ENCODE peak calls at places on chromosome 17, in nine cellular contexts. One of them, this sample, is unnamed.

GRCh38 chr17:65173284-65173793 is 36.2 kb downstream of the RGS9 start:
- DNase-seq in HepG2: no peak
- DNase-seq in HCT116: no peak
- DNase-seq in K562: peak; percentile 88
- DNase-seq in A549: peak; percentile 75
- DNase-seq in SK-N-SH: peak; percentile 71
- DNase-seq in GM23338: peak; percentile 24
- DNase-seq in GM12878: no peak
- DNase-seq in Panc1: no peak
- DNase-seq in this sample: peak; percentile 48

GRCh38 chr17:32007463-32008298 is 498 bp downstream of the LRRC37B start:
- DNase-seq in HepG2: no peak
- DNase-seq in HCT116: no peak
- DNase-seq in K562: peak; percentile 58
- DNase-seq in A549: peak; percentile 48
- DNase-seq in SK-N-SH: peak; percentile 73
- DNase-seq in GM23338: peak; percentile 66
- DNase-seq in GM12878: no peak
- DNase-seq in Panc1: no peak
- DNase-seq in this sample: peak; percentile 39

GRCh38 chr17:60391419-60392041 is 403 bp downstream of the USP32 start:
- DNase-seq in HepG2: no peak
- DNase-seq in HCT116: no peak
- DNase-seq in K562: no peak
- DNase-seq in A549: no peak
- DNase-seq in SK-N-SH: no peak
- DNase-seq in GM23338: peak; percentile 78
- DNase-seq in GM12878: no peak
- DNase-seq in Panc1: no peak
- DNase-seq in this sample: no peak

GRCh38 chr17:13575922-13576419 is 25.8 kb downstream of the HS3ST3A1 start:
- DNase-seq in HepG2: no peak
- DNase-seq in HCT116: no peak
- DNase-seq in K562: no peak
- DNase-seq in A549: no peak
- DNase-seq in SK-N-SH: no peak
- DNase-seq in GM23338: peak; percentile 89
- DNase-seq in GM12878: no peak
- DNase-seq in Panc1: no peak
- DNase-seq in this sample: no peak

GRCh38 chr17:40098846-40099626 is 1.4 kb downstream of the NR1D1 start:
- DNase-seq in HepG2: peak; percentile 99
- DNase-seq in HCT116: peak; percentile 99
- DNase-seq in K562: peak; percentile 97
- DNase-seq in A549: peak; percentile 99
- DNase-seq in SK-N-SH: peak; percentile 97
- DNase-seq in GM23338: peak; percentile 99
- DNase-seq in GM12878: peak; percentile 97
- DNase-seq in Panc1: peak; percentile 97
- DNase-seq in this sample: peak; percentile 99

GRCh38 chr17:70855401-70856054 is 686.2 kb downstream of the KCNJ2 start:
- DNase-seq in HepG2: no peak
- DNase-seq in HCT116: no peak
- DNase-seq in K562: no peak
- DNase-seq in A549: no peak
- DNase-seq in SK-N-SH: no peak
- DNase-seq in GM23338: no peak
- DNase-seq in GM12878: no peak
- DNase-seq in Panc1: peak; percentile 20
- DNase-seq in this sample: no peak

GRCh38 chr17:40547079-40547784 is 18.0 kb downstream of the CCR7 start:
- DNase-seq in HepG2: no peak
- DNase-seq in HCT116: no peak
- DNase-seq in K562: no peak
- DNase-seq in A549: no peak
- DNase-seq in SK-N-SH: no peak
- DNase-seq in GM23338: no peak
- DNase-seq in GM12878: no peak
- DNase-seq in Panc1: no peak
- DNase-seq in this sample: no peak

GRCh38 chr17:29107084-29107483 is 64.1 kb downstream of the PIPOX start:
- DNase-seq in HepG2: no peak
- DNase-seq in HCT116: no peak
- DNase-seq in K562: no peak
- DNase-seq in A549: no peak
- DNase-seq in SK-N-SH: no peak
- DNase-seq in GM23338: no peak
- DNase-seq in GM12878: no peak
- DNase-seq in Panc1: no peak
- DNase-seq in this sample: peak; percentile 64

GRCh38 chr17:12667299-12667958 is 1.7 kb downstream of the MYOCD start:
- DNase-seq in HepG2: peak; percentile 62
- DNase-seq in HCT116: peak; percentile 40
- DNase-seq in K562: no peak
- DNase-seq in A549: peak; percentile 90
- DNase-seq in SK-N-SH: peak; percentile 13
- DNase-seq in GM23338: peak; percentile 88
- DNase-seq in GM12878: no peak
- DNase-seq in Panc1: peak; percentile 13
- DNase-seq in this sample: no peak

GRCh38 chr17:71959129-71959528 is 161.7 kb upstream of the SOX9 start:
- DNase-seq in HepG2: peak; percentile 23
- DNase-seq in HCT116: peak; percentile 49
- DNase-seq in K562: no peak
- DNase-seq in A549: peak; percentile 31
- DNase-seq in SK-N-SH: peak; percentile 40
- DNase-seq in GM23338: peak; percentile 17
- DNase-seq in GM12878: peak; percentile 1
- DNase-seq in Panc1: no peak
- DNase-seq in this sample: no peak

GRCh38 chr17:491086-492014 is 138.7 kb upstream of the RPH3AL start:
- DNase-seq in HepG2: peak; percentile 51
- DNase-seq in HCT116: no peak
- DNase-seq in K562: peak; percentile 73
- DNase-seq in A549: peak; percentile 56
- DNase-seq in SK-N-SH: peak; percentile 94
- DNase-seq in GM23338: peak; percentile 77
- DNase-seq in GM12878: no peak
- DNase-seq in Panc1: no peak
- DNase-seq in this sample: peak; percentile 41

GRCh38 chr17:78940708-78941107 is 15.5 kb upstream of the TIMP2 start:
- DNase-seq in HepG2: peak; percentile 50
- DNase-seq in HCT116: no peak
- DNase-seq in K562: no peak
- DNase-seq in A549: peak; percentile 46
- DNase-seq in SK-N-SH: no peak
- DNase-seq in GM23338: peak; percentile 81
- DNase-seq in GM12878: no peak
- DNase-seq in Panc1: no peak
- DNase-seq in this sample: no peak

GRCh38 chr17:31096106-31096436 is 1.3 kb downstream of the NF1 start:
- DNase-seq in HepG2: no peak
- DNase-seq in HCT116: no peak
- DNase-seq in K562: no peak
- DNase-seq in A549: no peak
- DNase-seq in SK-N-SH: peak; percentile 42
- DNase-seq in GM23338: peak; percentile 47
- DNase-seq in GM12878: no peak
- DNase-seq in Panc1: no peak
- DNase-seq in this sample: no peak

GRCh38 chr17:81685108-81685507 is 1.3 kb downstream of the HGS start:
- DNase-seq in HepG2: no peak
- DNase-seq in HCT116: no peak
- DNase-seq in K562: no peak
- DNase-seq in A549: no peak
- DNase-seq in SK-N-SH: peak; percentile 28
- DNase-seq in GM23338: no peak
- DNase-seq in GM12878: no peak
- DNase-seq in Panc1: no peak
- DNase-seq in this sample: no peak

GRCh38 chr17:77999413-78000173 is 41.1 kb downstream of the TNRC6C start:
- DNase-seq in HepG2: peak; percentile 21
- DNase-seq in HCT116: peak; percentile 33
- DNase-seq in K562: no peak
- DNase-seq in A549: no peak
- DNase-seq in SK-N-SH: no peak
- DNase-seq in GM23338: no peak
- DNase-seq in GM12878: no peak
- DNase-seq in Panc1: no peak
- DNase-seq in this sample: peak; percentile 73

GRCh38 chr17:12899604-12900003 is 110.3 kb downstream of the ARHGAP44 start:
- DNase-seq in HepG2: no peak
- DNase-seq in HCT116: no peak
- DNase-seq in K562: no peak
- DNase-seq in A549: no peak
- DNase-seq in SK-N-SH: no peak
- DNase-seq in GM23338: no peak
- DNase-seq in GM12878: no peak
- DNase-seq in Panc1: no peak
- DNase-seq in this sample: no peak

GRCh38 chr17:81015135-81015534 is 19.8 kb upstream of the BAIAP2 start:
- DNase-seq in HepG2: no peak
- DNase-seq in HCT116: no peak
- DNase-seq in K562: no peak
- DNase-seq in A549: no peak
- DNase-seq in SK-N-SH: no peak
- DNase-seq in GM23338: no peak
- DNase-seq in GM12878: no peak
- DNase-seq in Panc1: no peak
- DNase-seq in this sample: no peak

GRCh38 chr17:16915752-16916556 is 56.0 kb downstream of the TNFRSF13B start:
- DNase-seq in HepG2: peak; percentile 32
- DNase-seq in HCT116: peak; percentile 70
- DNase-seq in K562: peak; percentile 25
- DNase-seq in A549: peak; percentile 67
- DNase-seq in SK-N-SH: peak; percentile 64
- DNase-seq in GM23338: peak; percentile 84
- DNase-seq in GM12878: peak; percentile 17
- DNase-seq in Panc1: no peak
- DNase-seq in this sample: no peak

GRCh38 chr17:7426203-7426863 is 917 bp downstream of the SPEM2 start:
- DNase-seq in HepG2: no peak
- DNase-seq in HCT116: no peak
- DNase-seq in K562: no peak
- DNase-seq in A549: no peak
- DNase-seq in SK-N-SH: no peak
- DNase-seq in GM23338: no peak
- DNase-seq in GM12878: no peak
- DNase-seq in Panc1: no peak
- DNase-seq in this sample: no peak
- TF ChIP-seq REST in HepG2: no peak
- TF ChIP-seq REST in HCT116: no peak
- TF ChIP-seq REST in K562: no peak
- TF ChIP-seq REST in A549: no peak
- TF ChIP-seq REST in SK-N-SH: no peak
- TF ChIP-seq REST in GM23338: no peak
- TF ChIP-seq REST in GM12878: no peak
- TF ChIP-seq REST in Panc1: no peak
- TF ChIP-seq REST in this sample: no peak

DNA sequence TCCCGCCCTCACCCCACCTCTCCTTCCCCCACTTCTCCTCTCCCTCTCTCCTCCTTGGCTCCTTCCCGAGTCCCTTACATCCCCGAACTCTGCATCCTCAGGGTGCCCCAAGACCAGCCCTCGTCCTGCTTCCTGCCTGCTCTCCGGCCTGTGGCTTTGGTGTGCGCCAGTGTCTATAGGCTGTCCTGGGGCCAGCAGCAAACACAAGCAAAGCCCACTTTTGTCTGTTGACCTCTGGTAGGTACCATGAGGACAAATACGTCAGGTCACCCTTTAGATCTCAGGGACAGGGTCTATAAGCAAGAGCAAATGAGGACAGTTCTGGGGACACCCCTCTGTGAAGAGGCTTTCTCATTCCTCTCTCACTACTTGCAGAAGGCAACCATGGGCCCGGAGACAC is 327 bp upstream of the COPZ2 start:
- DNase-seq in HepG2: no peak
- DNase-seq in HCT116: no peak
- DNase-seq in K562: no peak
- DNase-seq in A549: no peak
- DNase-seq in SK-N-SH: no peak
- DNase-seq in GM23338: peak; percentile 63
- DNase-seq in GM12878: no peak
- DNase-seq in Panc1: no peak
- DNase-seq in this sample: no peak
- H3K4me3 ChIP-seq in HepG2: peak overlapping the region; percentile 49
- H3K4me3 ChIP-seq in HCT116: no peak overlapping the region
- H3K4me3 ChIP-seq in K562: no peak overlapping the region
- H3K4me3 ChIP-seq in A549: peak overlapping the region; percentile 63
- H3K4me3 ChIP-seq in SK-N-SH: peak overlapping the region; percentile 21
- H3K4me3 ChIP-seq in GM23338: peak overlapping the region; percentile 58
- H3K4me3 ChIP-seq in GM12878: peak overlapping the region; percentile 47
- H3K4me3 ChIP-seq in Panc1: peak overlapping the region; percentile 40
- H3K4me3 ChIP-seq in this sample: no peak overlapping the region

DNA sequence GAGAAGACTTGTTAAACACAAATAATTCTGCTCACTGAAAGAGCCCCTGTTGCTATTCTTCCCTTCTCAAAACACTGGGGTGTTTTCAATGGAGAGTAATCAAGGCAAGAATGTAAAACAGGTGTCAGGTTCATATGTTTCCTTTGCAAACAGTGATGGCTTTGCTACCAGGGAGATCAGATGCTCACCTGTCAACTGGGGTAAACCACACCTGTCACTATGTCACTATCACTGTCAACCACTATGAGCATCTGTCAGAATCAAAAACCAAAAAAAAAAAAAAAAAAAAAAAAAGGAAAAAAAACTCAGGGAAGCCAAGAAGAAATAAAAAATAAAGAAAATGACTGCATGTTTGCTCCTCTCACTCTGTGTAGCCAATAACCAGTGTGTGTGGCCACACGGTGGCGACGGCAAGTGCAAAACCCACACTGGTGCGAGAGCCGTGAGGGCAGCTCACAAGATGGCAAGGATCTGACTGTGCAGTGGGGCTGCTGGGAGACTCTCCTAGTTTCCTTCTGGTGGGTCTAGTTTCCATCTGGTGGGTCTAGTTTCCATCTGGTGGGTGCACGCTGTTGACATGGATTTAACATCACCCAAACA is 22.7 kb downstream of the USP22 start:
- DNase-seq in HepG2: no peak
- DNase-seq in HCT116: no peak
- DNase-seq in K562: no peak
- DNase-seq in A549: peak; percentile 66
- DNase-seq in SK-N-SH: peak; percentile 61
- DNase-seq in GM23338: peak; percentile 44
- DNase-seq in GM12878: no peak
- DNase-seq in Panc1: no peak
- DNase-seq in this sample: no peak
- TF ChIP-seq REST in HepG2: no peak
- TF ChIP-seq REST in HCT116: no peak
- TF ChIP-seq REST in K562: no peak
- TF ChIP-seq REST in A549: no peak
- TF ChIP-seq REST in SK-N-SH: no peak
- TF ChIP-seq REST in GM23338: no peak
- TF ChIP-seq REST in GM12878: no peak
- TF ChIP-seq REST in Panc1: no peak
- TF ChIP-seq REST in this sample: no peak

DNA sequence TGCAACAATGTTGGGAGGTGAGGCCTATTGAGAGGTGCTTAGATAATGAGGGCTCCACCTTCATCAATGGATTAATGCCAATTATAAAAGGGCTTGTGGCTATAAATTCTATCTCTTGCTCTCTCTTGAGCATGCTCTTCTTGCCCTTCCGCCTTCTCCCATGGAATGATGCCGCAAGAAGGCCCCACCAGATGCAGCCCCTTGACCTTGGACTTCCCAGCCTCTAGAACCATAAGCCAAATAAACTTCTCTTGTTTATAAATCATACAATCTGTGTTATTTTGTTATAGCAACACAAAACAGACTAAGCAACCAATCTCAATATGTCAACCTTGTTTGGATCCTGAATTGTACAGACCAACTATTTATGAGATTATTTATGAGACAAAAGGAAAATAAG is 20.0 kb downstream of the MYH10 start:
- DNase-seq in HepG2: no peak
- DNase-seq in HCT116: no peak
- DNase-seq in K562: no peak
- DNase-seq in A549: no peak
- DNase-seq in SK-N-SH: no peak
- DNase-seq in GM23338: no peak
- DNase-seq in GM12878: no peak
- DNase-seq in Panc1: no peak
- DNase-seq in this sample: no peak
- H3K4me3 ChIP-seq in HepG2: no peak overlapping the region
- H3K4me3 ChIP-seq in HCT116: no peak overlapping the region
- H3K4me3 ChIP-seq in K562: no peak overlapping the region
- H3K4me3 ChIP-seq in A549: no peak overlapping the region
- H3K4me3 ChIP-seq in SK-N-SH: no peak overlapping the region
- H3K4me3 ChIP-seq in GM23338: no peak overlapping the region
- H3K4me3 ChIP-seq in GM12878: no peak overlapping the region
- H3K4me3 ChIP-seq in Panc1: no peak overlapping the region
- H3K4me3 ChIP-seq in this sample: no peak overlapping the region

This sample was measured in HL-60.